ENCODE peak calls at places on chromosome 15, in ten cellular contexts. L is fibroblast of lung; X is CD8-positive, alpha-beta T cell; M is aorta; P is stomach; B is breast epithelium; D is thyroid gland; H is GM23338; G is ovary; O is adipocyte. T is an unnamed sample.
A peak's percentile ranks its signal among the peaks of the same experiment; 100 is the strongest.

GRCh38 chr15:77611767-77612166 is 20.9 kb downstream of the LINGO1 start:
- DNase-seq in L (no peak), X (no peak), M (no peak), P (no peak), B (no peak), D (no peak), H (no peak), G (no peak), O (no peak), T (peak; percentile 68)

GRCh38 chr15:68211656-68212320 is 6.7 kb upstream of the CALML4 start:
- DNase-seq in L (no peak), X (no peak), M (peak; percentile 21), P (no peak), B (peak; percentile 47), D (no peak), H (no peak), G (no peak), O (no peak), T (peak; percentile 46)

GRCh38 chr15:65862682-65863081 is 6.6 kb upstream of the RAB11A start:
- DNase-seq in L (peak; percentile 71), X (peak; percentile 41), M (peak; percentile 61), P (peak; percentile 38), B (no peak), D (no peak), H (peak; percentile 93), G (no peak), O (no peak), T (peak; percentile 57)

GRCh38 chr15:82532991-82533481 is 7.2 kb downstream of the RPS17 start:
- DNase-seq in L (no peak), X (no peak), M (no peak), P (no peak), B (no peak), D (no peak), H (no peak), G (peak; percentile 20), O (no peak), T (no peak)

GRCh38 chr15:44157679-44158078 is 37.4 kb downstream of the FRMD5 start:
- DNase-seq in L (peak; percentile 99), X (no peak), M (no peak), P (no peak), B (no peak), D (no peak), H (no peak), G (no peak), O (peak; percentile 76), T (no peak)

GRCh38 chr15:68430471-68431036 is 1.4 kb downstream of the ITGA11 start:
- DNase-seq in L (no peak), X (no peak), M (no peak), P (no peak), B (no peak), D (no peak), H (no peak), G (no peak), O (no peak), T (no peak)

GRCh38 chr15:64730151-64730550 is 45.2 kb downstream of the RBPMS2 start:
- DNase-seq in L (no peak), X (no peak), M (no peak), P (no peak), B (no peak), D (no peak), H (no peak), G (no peak), O (no peak), T (peak; percentile 11)

GRCh38 chr15:95129589-95129988 is 898.2 kb downstream of the MCTP2 start:
- DNase-seq in L (peak; percentile 59), X (no peak), M (no peak), P (no peak), B (no peak), D (no peak), H (no peak), G (peak; percentile 36), O (no peak), T (no peak)

GRCh38 chr15:57079907-57080750 is 161.7 kb downstream of the TCF12 start:
- DNase-seq in L (no peak), X (no peak), M (no peak), P (no peak), B (no peak), D (no peak), H (peak; percentile 34), G (no peak), O (no peak), T (no peak)

GRCh38 chr15:84992157-84992940 is 10.7 kb downstream of the PDE8A start:
- DNase-seq in L (peak; percentile 94), X (no peak), M (no peak), P (peak; percentile 46), B (no peak), D (no peak), H (no peak), G (no peak), O (peak; percentile 75), T (no peak)

GRCh38 chr15:58731756-58732535 is 17.6 kb downstream of the ADAM10 start:
- DNase-seq in L (peak; percentile 78), X (no peak), M (no peak), P (no peak), B (no peak), D (no peak), H (no peak), G (no peak), O (peak; percentile 78), T (no peak)

GRCh38 chr15:72135719-72136118 is 17.5 kb downstream of the SENP8 start:
- DNase-seq in L (peak; percentile 9), X (no peak), M (no peak), P (no peak), B (no peak), D (peak; percentile 64), H (no peak), G (no peak), O (peak; percentile 35), T (no peak)

DNA sequence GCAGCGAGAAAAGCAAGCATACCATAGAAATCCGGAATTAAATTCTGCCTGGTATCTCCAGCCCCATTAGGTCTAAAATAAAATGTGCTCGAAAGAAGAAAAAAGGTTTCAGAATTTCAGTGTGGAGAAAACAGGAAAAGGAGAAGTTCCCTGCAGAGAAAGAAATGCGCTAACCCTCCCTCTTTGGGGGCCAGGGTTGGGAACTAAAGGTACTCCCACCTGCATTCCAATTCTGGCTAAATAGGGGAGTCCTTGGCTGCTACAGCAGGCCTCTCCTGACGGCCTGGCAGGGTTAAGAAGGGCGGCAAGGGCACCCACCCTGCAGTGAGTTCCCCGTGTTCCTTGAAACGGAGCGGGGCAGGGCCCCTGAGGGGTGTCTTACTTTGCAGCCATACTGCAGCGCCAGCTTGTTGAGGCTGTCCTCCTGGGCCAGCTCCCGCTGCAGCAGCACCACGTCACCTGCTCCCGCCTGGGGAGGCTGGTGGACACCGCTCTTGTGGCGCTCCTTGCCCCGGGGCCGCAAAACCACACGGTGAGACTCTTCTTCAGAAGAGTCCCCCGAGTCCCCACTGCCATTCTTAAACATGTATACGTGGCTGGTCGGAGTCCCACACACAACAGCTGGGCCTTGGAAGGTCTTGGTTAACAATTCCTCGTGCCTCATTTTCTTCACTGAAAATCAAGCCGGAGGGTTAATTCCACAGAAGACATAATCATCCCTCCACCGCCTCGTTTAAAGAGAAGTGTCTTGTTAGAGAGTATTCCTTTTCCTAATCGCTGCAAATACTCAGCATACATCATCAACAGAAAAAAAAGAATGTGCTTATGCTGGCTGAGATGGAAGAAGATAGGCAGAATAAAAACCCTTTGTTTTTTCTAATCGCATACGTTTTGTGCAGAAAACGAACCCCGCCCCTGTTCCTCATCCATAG is 1.6 kb downstream of the LYSMD4 start:
- DNase-seq in L (no peak), X (no peak), M (no peak), P (peak; percentile 31), B (no peak), D (no peak), H (peak; percentile 76), G (no peak), O (no peak), T (peak; percentile 72)
- H3K36me3 ChIP-seq in L (no peaks in the 10 kb centered on the region), X (no peaks in the 10 kb centered on the region), M (peaks cover 7% of the 10 kb centered on the region), P (no peaks in the 10 kb centered on the region), B (no peaks in the 10 kb centered on the region), D (peaks cover 5% of the 10 kb centered on the region), H (peaks cover 3% of the 10 kb centered on the region), G (no peaks in the 10 kb centered on the region), O (peaks cover 19% of the 10 kb centered on the region), T (peaks cover 10% of the 10 kb centered on the region)

DNA sequence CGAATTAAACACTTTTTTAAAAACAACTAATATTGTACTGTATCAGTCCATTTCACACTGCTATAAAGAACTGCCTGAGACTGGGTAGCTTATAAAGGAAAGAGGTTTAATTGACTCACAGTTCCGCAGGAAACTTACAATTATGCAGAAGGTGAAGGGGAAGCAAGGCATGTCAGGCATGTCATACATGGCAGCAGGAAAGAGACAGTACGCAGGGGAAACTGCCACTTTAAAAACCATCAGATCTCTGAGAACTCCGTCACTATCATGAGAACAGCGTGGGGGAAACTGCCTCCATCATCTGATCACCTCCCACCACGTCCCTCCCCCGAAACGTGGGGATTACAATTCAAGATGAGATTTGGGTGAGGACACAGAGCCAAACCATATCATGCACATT is 162.8 kb upstream of the TPM1 start:
- DNase-seq in L (no peak), X (no peak), M (no peak), P (no peak), B (no peak), D (no peak), H (no peak), G (no peak), O (no peak), T (no peak)
- H3K4me3 ChIP-seq in L (no peak overlapping the region), X (no peak overlapping the region), M (no peak overlapping the region), P (no peak overlapping the region), B (no peak overlapping the region), D (no peak overlapping the region), H (no peak overlapping the region), G (no peak overlapping the region), O (peak overlapping the region; percentile 49), T (no peak overlapping the region)

GRCh38 chr15:74261041-74261440 is 24.9 kb downstream of the CCDC33 start:
- DNase-seq in L (no peak), X (no peak), M (no peak), P (no peak), B (no peak), D (peak; percentile 53), H (no peak), G (no peak), O (no peak), T (no peak)
- H3K27me3 ChIP-seq in L (peaks cover 34% of the 10 kb centered on the region), X (no peaks in the 10 kb centered on the region), M (no peaks in the 10 kb centered on the region), P (no peaks in the 10 kb centered on the region), B (no peaks in the 10 kb centered on the region), D (no peaks in the 10 kb centered on the region), H (no peaks in the 10 kb centered on the region), G (no peaks in the 10 kb centered on the region), O (peaks cover 79% of the 10 kb centered on the region), T (peaks cover 1% of the 10 kb centered on the region)

GRCh38 chr15:30921781-30922371 is 18.2 kb downstream of the FAN1 start:
- DNase-seq in L (peak; percentile 36), X (no peak), M (no peak), P (peak; percentile 54), B (no peak), D (peak; percentile 96), H (peak; percentile 79), G (no peak), O (peak; percentile 27), T (peak; percentile 34)

GRCh38 chr15:30922469-30923311 is 19.0 kb downstream of the FAN1 start:
- DNase-seq in L (peak; percentile 93), X (no peak), M (no peak), P (peak; percentile 51), B (no peak), D (peak; percentile 63), H (peak; percentile 96), G (no peak), O (peak; percentile 72), T (peak; percentile 71)

GRCh38 chr15:30923429-30923828 is 19.7 kb downstream of the FAN1 start:
- DNase-seq in L (no peak), X (no peak), M (no peak), P (peak; percentile 50), B (no peak), D (peak; percentile 70), H (no peak), G (no peak), O (no peak), T (peak; percentile 23)

GRCh38 chr15:30919877-30920550 is 16.3 kb downstream of the FAN1 start:
- DNase-seq in L (no peak), X (no peak), M (no peak), P (no peak), B (no peak), D (no peak), H (no peak), G (no peak), O (no peak), T (no peak)

GRCh38 chr15:30921106-30921505 is 17.4 kb downstream of the FAN1 start:
- DNase-seq in L (no peak), X (no peak), M (no peak), P (no peak), B (no peak), D (peak; percentile 78), H (no peak), G (no peak), O (peak; percentile 19), T (no peak)
- H3K36me3 ChIP-seq in L (peaks cover 8% of the 10 kb centered on the region), X (peaks cover 42% of the 10 kb centered on the region), M (peaks cover 5% of the 10 kb centered on the region), P (peaks cover 34% of the 10 kb centered on the region), B (no peaks in the 10 kb centered on the region), D (peaks cover 4% of the 10 kb centered on the region), H (peaks cover 19% of the 10 kb centered on the region), G (no peaks in the 10 kb centered on the region), O (peaks cover 81% of the 10 kb centered on the region), T (peaks cover 23% of the 10 kb centered on the region)

T was measured in H7.